ENCODE peak calls at places on chromosomes 4 and X, in five cellular contexts. S is endodermal cell, U is choroid plexus epithelial cell, J is OCI-LY7, N is left ventricle myocardium inferior. P is an unnamed sample.

GRCh38 chr4:157221895-157222763 is 1.6 kb downstream of the GRIA2 start:
- DNase-seq in J (no peak), U (no peak), S (peak), N (no peak), P (peak)

GRCh38 chr4:168593399-168593798 is 96.5 kb downstream of the PALLD start:
- DNase-seq in N (no peak), U (peak), J (no peak), S (no peak), P (peak)

GRCh38 chr4:157443537-157443936 is 223.0 kb downstream of the GRIA2 start:
- DNase-seq in N (no peak), J (no peak), S (no peak), U (no peak), P (no peak)

GRCh38 chrX:154352012-154352401 is 22.4 kb downstream of the FLNA start:
- DNase-seq in J (no peak), N (no peak), U (no peak), S (no peak), P (no peak)

GRCh38 chrX:74383611-74384010 is 37.7 kb upstream of the SLC16A2 start:
- DNase-seq in S (peak), J (peak), U (peak), N (no peak), P (peak)

GRCh38 chr4:76200771-76201224 is 12.8 kb downstream of the SCARB2 start:
- DNase-seq in N (no peak), J (no peak), U (no peak), S (no peak), P (no peak)

GRCh38 chr4:64969081-64969480 is 559.8 kb upstream of the TECRL start:
- DNase-seq in N (no peak), J (no peak), U (no peak), S (no peak), P (no peak)

GRCh38 chr4:11634283-11634682 is 205.6 kb upstream of the HS3ST1 start:
- DNase-seq in J (no peak), N (no peak), U (no peak), S (no peak), P (peak)

GRCh38 chr4:34181311-34181808 is 2063.0 kb downstream of the ARAP2 start:
- DNase-seq in S (no peak), U (peak), J (no peak), N (no peak), P (peak)

GRCh38 chrX:16278927-16279326 is 111.6 kb downstream of the MAGEB17 start:
- DNase-seq in U (no peak), N (no peak), J (no peak), S (peak), P (no peak)

GRCh38 chr4:168667397-168667796 is 170.5 kb downstream of the PALLD start:
- DNase-seq in J (no peak), N (no peak), S (no peak), U (peak), P (no peak)

GRCh38 chr4:151420408-151420807 is 11.4 kb downstream of the FHIP1A start:
- DNase-seq in J (no peak), N (no peak), S (no peak), U (no peak), P (no peak)

GRCh38 chrX:115582035-115582870 is 21.3 kb downstream of the PLS3 start:
- DNase-seq in J (no peak), U (no peak), S (no peak), N (peak), P (peak)

DNA sequence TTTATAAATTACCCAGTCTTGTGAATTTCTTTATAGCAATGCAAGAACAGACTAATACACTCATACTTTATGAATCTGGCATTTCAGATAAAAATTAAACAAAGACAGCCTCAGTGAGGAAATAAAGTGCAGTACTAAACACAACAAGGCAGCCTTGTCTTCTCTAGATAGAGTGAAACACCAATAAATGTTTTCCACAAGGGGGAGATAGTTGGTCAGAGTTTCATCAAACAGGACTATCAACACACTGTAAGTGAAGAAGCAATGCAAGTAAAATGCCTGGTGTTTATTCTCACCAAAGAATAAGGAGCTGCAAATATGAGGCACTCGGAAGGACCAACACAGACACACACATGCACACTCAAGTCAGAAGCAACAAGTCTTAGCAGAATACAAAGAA is 62.8 kb downstream of the FAM9B start:
- DNase-seq in N (no peak), U (peak), S (no peak), J (peak), P (peak)
- TF ChIP-seq CTCF in N (peak), U (peak), S (peak), J (peak), P (peak)

DNA sequence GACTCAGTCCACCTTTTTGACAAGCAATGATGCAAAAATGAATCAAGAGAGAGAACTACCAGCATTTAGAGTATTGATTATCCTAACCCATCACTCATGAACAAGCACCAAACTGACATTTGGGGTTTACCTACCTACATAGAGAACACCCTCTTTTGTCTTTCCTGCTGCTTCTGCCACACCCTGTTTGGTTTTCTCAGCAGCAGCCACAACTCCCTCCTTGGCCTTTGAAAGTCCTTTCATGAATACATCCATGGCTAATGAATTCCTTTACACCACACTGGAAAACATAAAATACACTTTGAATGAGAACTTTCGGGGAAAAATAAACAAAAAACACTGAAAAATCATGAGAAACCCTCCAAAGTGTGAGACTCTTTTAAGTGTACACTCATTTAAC is 1.5 kb downstream of the SNCA start:
- DNase-seq in N (no peak), U (no peak), J (no peak), S (no peak), P (peak)
- H3K4me3 ChIP-seq in N (peak), U (no peak), J (no peak), S (no peak), P (no peak)

GRCh38 chr4:26059391-26060154 is 145.6 kb downstream of the SMIM20 start:
- DNase-seq in N (no peak), S (no peak), U (no peak), J (no peak), P (no peak)

GRCh38 chr4:26062221-26062620 is 148.2 kb downstream of the SMIM20 start:
- DNase-seq in J (no peak), U (no peak), N (no peak), S (no peak), P (no peak)

GRCh38 chr4:26058537-26058936 is 144.5 kb downstream of the SMIM20 start:
- DNase-seq in N (no peak), J (no peak), U (no peak), S (no peak), P (peak)

GRCh38 chr4:26060286-26060685 is 146.3 kb downstream of the SMIM20 start:
- DNase-seq in J (no peak), U (no peak), S (no peak), N (no peak), P (peak)

DNA sequence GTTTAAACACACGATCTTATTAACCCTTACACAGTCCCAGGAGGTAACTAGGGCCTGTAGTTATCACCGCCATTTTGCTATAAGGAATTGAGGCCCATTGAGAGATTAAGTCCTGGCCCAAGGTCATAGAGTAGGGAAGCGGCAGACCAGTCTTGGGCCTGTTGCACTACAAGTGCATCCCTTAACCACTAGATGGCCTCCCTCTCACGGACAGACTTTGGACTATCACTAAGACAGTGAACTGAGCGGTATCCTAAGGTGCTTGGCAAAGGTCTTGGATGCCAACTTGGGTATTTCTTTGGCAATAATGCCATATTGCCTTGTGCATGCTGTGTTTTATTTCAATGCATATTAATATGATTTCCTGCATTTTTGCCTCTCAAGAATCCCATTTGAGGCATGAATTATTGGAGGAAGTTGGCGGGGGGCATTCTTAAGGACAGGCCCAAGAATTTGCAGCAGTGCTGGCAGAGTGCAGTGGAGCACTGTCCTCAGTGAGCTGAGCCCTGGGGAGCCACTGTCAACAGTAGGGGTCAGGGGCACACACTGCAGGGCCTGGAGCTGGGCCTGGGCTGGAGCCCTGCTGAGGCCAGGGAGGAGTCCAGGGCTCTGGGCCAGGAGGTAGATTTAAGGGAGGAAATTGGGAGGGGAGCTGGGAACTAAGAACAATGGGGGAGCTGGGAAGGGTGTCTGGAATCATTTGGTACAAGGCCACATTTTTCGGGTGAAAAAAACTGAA is 147.4 kb downstream of the SMIM20 start:
- DNase-seq in J (peak), U (peak), S (peak), N (no peak), P (peak)
- TF ChIP-seq CTCF in J (peak), U (peak), S (peak), N (peak), P (peak)

DNA sequence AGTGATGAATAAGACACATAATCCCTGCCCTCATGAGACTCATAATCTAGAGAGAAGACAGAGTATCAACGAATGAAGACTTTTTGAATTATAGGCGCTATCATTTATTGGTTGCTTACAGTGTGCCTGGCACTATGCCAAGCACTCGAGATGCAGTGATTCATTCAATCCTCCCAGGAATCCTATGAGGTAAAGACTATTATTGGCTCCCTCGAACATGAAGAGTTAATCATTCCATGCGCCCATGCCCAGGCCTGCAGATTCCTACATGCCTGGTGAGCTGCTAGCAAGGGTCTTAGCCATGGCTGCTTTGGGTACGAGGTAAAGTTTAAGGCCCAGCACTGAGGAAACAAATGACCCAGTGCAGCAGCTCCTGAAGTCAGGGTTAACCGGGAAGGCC is 47.0 kb downstream of the TEX13B start:
- DNase-seq in J (no peak), U (peak), N (no peak), S (no peak), P (peak)
- H3K4me3 ChIP-seq in J (no peak), U (peak), N (peak), S (no peak), P (peak)

GRCh38 chr4:176134670-176135069 is 60.7 kb downstream of the SPATA4 start:
- DNase-seq in U (no peak), J (no peak), N (no peak), S (no peak), P (no peak)

GRCh38 chr4:176137626-176138025 is 57.8 kb downstream of the SPATA4 start:
- DNase-seq in J (no peak), S (no peak), U (peak), N (no peak), P (peak)

GRCh38 chr4:176142253-176142652 is 53.1 kb downstream of the SPATA4 start:
- DNase-seq in U (no peak), S (no peak), N (no peak), J (no peak), P (no peak)

DNA sequence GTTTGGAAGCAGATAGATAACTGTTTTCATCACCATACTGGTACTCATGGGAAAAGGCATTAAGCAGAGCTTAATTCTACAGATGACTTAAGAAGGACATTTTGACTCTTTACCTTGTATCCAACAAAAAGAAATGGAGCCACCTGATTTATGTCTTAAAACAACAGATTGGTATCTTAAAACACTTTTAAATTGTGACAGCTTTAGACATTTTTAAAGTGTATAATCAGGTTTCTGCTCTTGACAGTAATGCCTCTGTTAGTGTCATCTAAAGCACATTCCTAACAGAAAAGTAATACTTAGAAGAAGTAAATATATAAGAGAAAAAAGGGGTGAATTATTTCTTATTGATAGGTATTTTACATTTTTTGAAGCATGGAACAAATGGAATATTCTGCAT is 55.9 kb downstream of the SPATA4 start:
- DNase-seq in J (no peak), N (no peak), S (no peak), U (no peak), P (no peak)
- TF ChIP-seq CTCF in J (no peak), N (no peak), S (no peak), U (no peak), P (no peak)

DNA sequence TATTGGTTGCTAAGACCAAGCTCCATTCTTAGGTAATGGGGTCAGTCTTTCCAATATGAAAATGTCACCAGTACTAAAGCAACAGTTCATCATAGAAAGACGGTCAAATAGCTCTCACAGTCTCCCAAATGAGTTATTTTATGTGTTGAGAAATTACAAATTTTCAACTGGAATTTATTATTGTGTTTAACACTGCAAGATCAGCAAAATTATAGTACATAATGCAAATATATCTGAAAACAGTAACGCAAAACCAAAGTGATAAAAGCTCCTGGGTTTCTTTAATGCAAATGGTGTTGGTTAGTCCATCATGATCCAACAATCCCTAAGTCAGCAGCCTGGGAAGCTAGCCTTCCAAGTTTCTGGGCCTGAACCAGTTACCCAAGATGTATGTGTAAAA is 61.5 kb upstream of the EGFL6 start:
- DNase-seq in U (no peak), N (no peak), S (no peak), J (no peak), P (no peak)
- H3K4me3 ChIP-seq in U (no peak), N (no peak), S (no peak), J (no peak), P (no peak)

GRCh38 chr4:159227984-159228383 is 125.1 kb downstream of the RAPGEF2 start:
- DNase-seq in S (peak), J (no peak), N (peak), U (peak), P (peak)
- TF ChIP-seq CTCF in S (no peak), J (no peak), N (peak), U (peak), P (peak)

DNA sequence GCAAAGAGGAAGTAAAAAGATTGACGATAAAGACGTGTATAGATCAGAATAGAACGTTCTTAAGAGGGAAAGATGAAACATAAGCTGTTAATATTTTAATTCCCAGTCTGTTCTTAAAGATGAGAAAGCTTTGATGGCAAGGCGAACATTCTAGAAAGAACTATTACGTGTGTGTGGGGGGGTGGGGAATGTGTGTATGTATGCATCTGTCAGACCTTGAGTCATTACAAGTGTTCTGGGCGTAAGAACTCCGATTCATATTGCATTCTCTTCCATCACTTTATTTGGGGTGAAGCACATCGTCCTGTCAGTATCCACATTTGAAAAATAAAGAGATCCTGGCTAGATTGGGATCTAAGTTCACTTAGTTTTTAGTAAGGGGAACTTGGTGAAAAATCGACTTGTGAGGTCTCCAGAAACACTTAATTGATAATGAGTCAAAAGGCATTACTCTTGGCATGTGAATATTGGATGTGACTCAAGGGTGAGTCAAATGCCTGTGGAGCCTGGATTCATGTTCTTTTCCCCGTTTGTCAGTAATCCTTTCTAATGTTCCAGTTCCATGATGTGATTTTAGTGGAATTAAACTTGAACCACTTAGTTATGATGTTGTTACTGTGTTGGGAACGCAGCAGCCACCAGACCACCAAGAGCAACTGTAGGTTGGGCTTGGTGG is 3.1 kb downstream of the SMS start:
- DNase-seq in N (no peak), J (no peak), U (peak), S (peak), P (peak)
- H3K4me3 ChIP-seq in N (no peak), J (no peak), U (no peak), S (peak), P (no peak)

GRCh38 chr4:8586671-8587468 is 5.7 kb upstream of the CPZ start:
- DNase-seq in N (no peak), S (no peak), U (no peak), J (peak), P (no peak)

GRCh38 chr4:8585721-8586161 is 5.5 kb downstream of the GPR78 start:
- DNase-seq in J (no peak), S (no peak), N (no peak), U (no peak), P (no peak)

GRCh38 chr4:8586246-8586645 is 6.1 kb downstream of the GPR78 start:
- DNase-seq in U (no peak), S (no peak), J (no peak), N (no peak), P (no peak)

GRCh38 chr4:8583655-8584025 is 3.4 kb downstream of the GPR78 start:
- DNase-seq in N (no peak), J (no peak), S (no peak), U (no peak), P (no peak)

GRCh38 chr4:8585186-8585585 is 5.0 kb downstream of the GPR78 start:
- DNase-seq in U (no peak), J (no peak), S (peak), N (no peak), P (no peak)
- TF ChIP-seq CTCF in U (peak), J (no peak), S (peak), N (no peak), P (peak)